ENCODE peak calls at places on chromosomes 2 and 18, in nine cellular contexts. Z, N, X, I, P, U, D, M and R are unnamed samples.

GRCh38 chr2:187435078-187435477 is 13.0 kb downstream of the CALCRL start:
- DNase-seq in Z (no peak), N (no peak), X (no peak), I (no peak), P (no peak), U (no peak), D (no peak), M (no peak), R (no peak)

GRCh38 chr2:8582191-8582849 is 99.5 kb upstream of the ID2 start:
- DNase-seq in Z (no peak), N (no peak), X (no peak), I (no peak), P (no peak), U (no peak), D (no peak), M (no peak), R (no peak)

GRCh38 chr2:17979707-17980106 is 101.2 kb downstream of the KCNS3 start:
- DNase-seq in Z (no peak), N (no peak), X (no peak), I (peak; percentile 48), P (no peak), U (no peak), D (no peak), M (no peak), R (no peak)

GRCh38 chr2:122634261-122634660 is 878.8 kb downstream of the TSN start:
- DNase-seq in Z (no peak), N (no peak), X (no peak), I (peak; percentile 97), P (peak; percentile 71), U (no peak), D (no peak), M (no peak), R (no peak)

GRCh38 chr2:222907790-222908431 is 47.1 kb downstream of the ACSL3 start:
- DNase-seq in Z (no peak), N (no peak), X (no peak), I (peak; percentile 47), P (no peak), U (no peak), D (no peak), M (no peak), R (no peak)

GRCh38 chr18:2589345-2590060 is 18.1 kb downstream of the NDC80 start:
- DNase-seq in Z (peak; percentile 25), N (no peak), X (no peak), I (peak; percentile 76), P (no peak), U (no peak), D (no peak), M (no peak), R (no peak)

GRCh38 chr2:185381631-185382030 is 357.0 kb upstream of the FSIP2 start:
- DNase-seq in Z (no peak), N (no peak), X (no peak), I (no peak), P (no peak), U (no peak), D (no peak), M (no peak), R (no peak)

GRCh38 chr18:57806201-57806890 is 3.2 kb upstream of the ATP8B1 start:
- DNase-seq in Z (no peak), N (no peak), X (no peak), I (peak; percentile 14), P (no peak), U (no peak), D (no peak), M (no peak), R (no peak)

GRCh38 chr2:239514753-239515152 is 113.9 kb upstream of the HDAC4 start:
- DNase-seq in Z (no peak), N (no peak), X (no peak), I (no peak), P (no peak), U (no peak), D (no peak), M (no peak), R (no peak)

GRCh38 chr2:72159611-72160010 is 11.9 kb upstream of the CYP26B1 start:
- DNase-seq in Z (no peak), N (no peak), X (no peak), I (no peak), P (no peak), U (no peak), D (no peak), M (no peak), R (no peak)

GRCh38 chr2:67641709-67642397 is 244.7 kb downstream of the ETAA1 start:
- DNase-seq in Z (no peak), N (no peak), X (no peak), I (no peak), P (no peak), U (no peak), D (no peak), M (no peak), R (no peak)

GRCh38 chr2:231919341-231920035 is 6.7 kb downstream of the NPPC start:
- DNase-seq in Z (no peak), N (no peak), X (no peak), I (no peak), P (no peak), U (no peak), D (no peak), M (no peak), R (peak; percentile 65)

GRCh38 chr2:161766334-161766733 is 142.1 kb downstream of the SLC4A10 start:
- DNase-seq in Z (no peak), N (no peak), X (no peak), I (no peak), P (peak; percentile 7), U (no peak), D (no peak), M (no peak), R (no peak)

GRCh38 chr18:70288171-70288850 is 534 bp upstream of the SOCS6 start:
- DNase-seq in Z (no peak), N (no peak), X (no peak), I (peak; percentile 35), P (peak; percentile 24), U (no peak), D (peak; percentile 50), M (no peak), R (no peak)

GRCh38 chr2:102061962-102062795 is 70.4 kb downstream of the IL1R2 start:
- DNase-seq in Z (no peak), N (no peak), X (peak; percentile 55), I (peak; percentile 82), P (no peak), U (no peak), D (peak; percentile 64), M (no peak), R (no peak)

GRCh38 chr2:71814885-71815284 is 332.8 kb downstream of the CYP26B1 start:
- DNase-seq in Z (no peak), N (no peak), X (no peak), I (no peak), P (no peak), U (no peak), D (no peak), M (no peak), R (no peak)

GRCh38 chr2:72185166-72185565 is 37.5 kb upstream of the CYP26B1 start:
- DNase-seq in Z (no peak), N (no peak), X (no peak), I (no peak), P (no peak), U (no peak), D (no peak), M (no peak), R (no peak)

GRCh38 chr2:189217546-189217945 is 38.0 kb upstream of the COL5A2 start:
- DNase-seq in Z (no peak), N (no peak), X (no peak), I (peak; percentile 60), P (no peak), U (no peak), D (no peak), M (no peak), R (no peak)

GRCh38 chr2:58428553-58429284 is 187.6 kb upstream of the FANCL start:
- DNase-seq in Z (no peak), N (no peak), X (no peak), I (no peak), P (peak; percentile 16), U (no peak), D (peak; percentile 17), M (no peak), R (peak; percentile 66)

GRCh38 chr2:9374071-9374730 is 49.1 kb downstream of the ITGB1BP1 start:
- DNase-seq in Z (no peak), N (no peak), X (no peak), I (no peak), P (no peak), U (no peak), D (no peak), M (no peak), R (no peak)

GRCh38 chr18:34942276-34942675 is 98.9 kb upstream of the MAPRE2 start:
- DNase-seq in Z (no peak), N (no peak), X (no peak), I (no peak), P (peak; percentile 72), U (no peak), D (no peak), M (no peak), R (no peak)

GRCh38 chr2:1623906-1624445 is 120.3 kb downstream of the PXDN start:
- DNase-seq in Z (no peak), N (no peak), X (no peak), I (no peak), P (no peak), U (no peak), D (no peak), M (no peak), R (peak; percentile 58)

GRCh38 chr2:222904557-222905258 is 43.9 kb downstream of the ACSL3 start:
- DNase-seq in Z (no peak), N (no peak), X (no peak), I (peak; percentile 85), P (peak; percentile 20), U (no peak), D (no peak), M (no peak), R (no peak)

GRCh38 chr2:181106789-181107418 is 126.5 kb downstream of the UBE2E3 start:
- DNase-seq in Z (no peak), N (peak; percentile 87), X (no peak), I (peak; percentile 93), P (peak; percentile 73), U (no peak), D (no peak), M (no peak), R (no peak)

GRCh38 chr2:69725706-69726360 is 16.1 kb upstream of the ANXA4 start:
- DNase-seq in Z (no peak), N (no peak), X (no peak), I (no peak), P (no peak), U (no peak), D (no peak), M (no peak), R (no peak)

GRCh38 chr2:63719052-63719451 is 122.6 kb upstream of the UGP2 start:
- DNase-seq in Z (no peak), N (no peak), X (no peak), I (no peak), P (no peak), U (no peak), D (no peak), M (no peak), R (no peak)

GRCh38 chr2:126059379-126059778 is 596.6 kb upstream of the GYPC start:
- DNase-seq in Z (no peak), N (no peak), X (no peak), I (no peak), P (no peak), U (no peak), D (peak; percentile 42), M (no peak), R (no peak)

GRCh38 chr2:206982360-206982759 is 43.0 kb downstream of the CPO start:
- DNase-seq in Z (no peak), N (no peak), X (no peak), I (no peak), P (no peak), U (no peak), D (no peak), M (no peak), R (no peak)

GRCh38 chr2:54336136-54336976 is 80.3 kb upstream of the TSPYL6 start:
- DNase-seq in Z (no peak), N (no peak), X (no peak), I (peak; percentile 45), P (no peak), U (no peak), D (no peak), M (no peak), R (no peak)

GRCh38 chr18:901769-902168 is 2.9 kb upstream of the ADCYAP1 start:
- DNase-seq in Z (no peak), N (no peak), X (no peak), I (no peak), P (no peak), U (no peak), D (no peak), M (no peak), R (no peak)

GRCh38 chr2:186862869-186863709 is 14.1 kb upstream of the ZSWIM2 start:
- DNase-seq in Z (no peak), N (no peak), X (no peak), I (peak; percentile 75), P (peak; percentile 12), U (no peak), D (no peak), M (no peak), R (no peak)